ENCODE peak calls at places on chromosomes 11 and 22, in nine cellular contexts. J is stimulated activated effector memory CD8-positive, alpha-beta T cell treated with anti-CD3 and anti-CD28 coated beads, Interleukin-12 subunit alpha, Interleukin-12 subunit beta, amount 100 ng/mL, for 72 hours; P is iris pigment epithelial cell; K is lower lobe of right lung; C is CD4-positive, CD25-positive, alpha-beta regulatory T cell; X is memory B cell; W is pons; L is nucleus accumbens; V is KBM-7. D is an unnamed sample.

GRCh38 chr11:77547863-77548551 is 41.7 kb upstream of the AQP11 start:
- DNase-seq in W (peak; percentile 94), C (peak; percentile 63), J (peak; percentile 50), X (peak; percentile 23), K (no peak), V (peak; percentile 64), P (peak; percentile 73), L (peak; percentile 42), D (peak; percentile 77)

GRCh38 chr22:20094158-20094807 is 14.2 kb downstream of the DGCR8 start:
- DNase-seq in W (no peak), L (no peak), C (no peak), V (no peak), P (no peak), K (peak; percentile 37), J (no peak), X (no peak), D (no peak)

GRCh38 chr11:117610901-117611300 is 186.1 kb downstream of the DSCAML1 start:
- DNase-seq in P (no peak), X (no peak), W (peak; percentile 64), V (no peak), K (no peak), C (no peak), L (no peak), J (no peak), D (no peak)

GRCh38 chr11:19605500-19606371 is 106.9 kb upstream of the NAV2 start:
- DNase-seq in J (no peak), V (no peak), W (peak; percentile 30), X (no peak), P (no peak), C (no peak), L (no peak), K (no peak), D (peak; percentile 66)

GRCh38 chr11:77776455-77776854 is 44.1 kb downstream of the RSF1 start:
- DNase-seq in C (peak; percentile 44), X (no peak), K (no peak), V (peak; percentile 49), P (no peak), L (no peak), J (no peak), W (no peak), D (no peak)

GRCh38 chr22:16563555-16564520 is 28.8 kb downstream of the CCT8L2 start:
- DNase-seq in P (no peak), X (no peak), C (no peak), J (no peak), K (peak; percentile 42), W (no peak), L (no peak), V (no peak), D (no peak)

GRCh38 chr22:37442537-37442936 is 15.3 kb upstream of the ELFN2 start:
- DNase-seq in C (peak; percentile 46), V (peak; percentile 44), K (no peak), L (no peak), J (no peak), P (peak; percentile 68), X (no peak), W (no peak), D (peak; percentile 38)

GRCh38 chr22:36510966-36511881 is 4.4 kb upstream of the FOXRED2 start:
- DNase-seq in K (no peak), X (peak; percentile 32), C (peak; percentile 48), V (peak; percentile 72), P (peak; percentile 64), W (peak; percentile 30), J (peak; percentile 58), L (peak; percentile 35), D (peak; percentile 74)

GRCh38 chr11:131534611-131535010 is 164.2 kb downstream of the NTM start:
- DNase-seq in P (no peak), V (no peak), K (no peak), W (peak; percentile 80), X (no peak), L (peak; percentile 64), C (no peak), J (no peak), D (peak; percentile 55)

GRCh38 chr11:116732740-116733385 is 39.9 kb downstream of the BUD13 start:
- DNase-seq in K (peak; percentile 68), X (peak; percentile 61), W (no peak), J (peak; percentile 77), P (peak; percentile 69), L (peak; percentile 67), V (peak; percentile 75), C (peak; percentile 61), D (peak; percentile 78)

GRCh38 chr22:23301591-23301990 is 121.3 kb downstream of the BCR start:
- DNase-seq in J (no peak), V (no peak), C (no peak), K (peak; percentile 21), P (no peak), W (no peak), X (no peak), L (no peak), D (no peak)

GRCh38 chr11:94528551-94528950 is 15.2 kb upstream of the FUT4 start:
- DNase-seq in P (no peak), J (no peak), C (no peak), K (no peak), X (no peak), V (no peak), L (no peak), W (no peak), D (no peak)

GRCh38 chr11:910589-911030 is at the start of gene CHID1:
- DNase-seq in X (peak; percentile 85), P (peak; percentile 88), V (peak; percentile 92), J (peak; percentile 94), K (peak; percentile 90), L (peak; percentile 90), W (peak; percentile 69), C (peak; percentile 85), D (peak; percentile 94)

GRCh38 chr22:36299295-36299694 is 46.4 kb downstream of the APOL1 start:
- DNase-seq in J (no peak), V (no peak), X (no peak), P (no peak), W (no peak), C (no peak), K (no peak), L (no peak), D (no peak)

GRCh38 chr22:46908641-46909107 is 146.2 kb downstream of the TBC1D22A start:
- DNase-seq in K (no peak), X (no peak), P (no peak), V (no peak), W (no peak), L (no peak), C (no peak), J (no peak), D (no peak)

GRCh38 chr11:2990617-2991476 is 1.3 kb downstream of the NAP1L4 start:
- DNase-seq in J (peak; percentile 80), K (no peak), C (peak; percentile 68), W (no peak), X (no peak), L (no peak), V (peak; percentile 32), P (peak; percentile 16), D (peak; percentile 35)

GRCh38 chr11:72333657-72334056 is 89.7 kb upstream of the PHOX2A start:
- DNase-seq in C (peak; percentile 57), K (no peak), W (peak; percentile 15), P (peak; percentile 38), V (peak; percentile 90), X (no peak), L (peak; percentile 13), J (peak; percentile 54), D (peak; percentile 55)

GRCh38 chr11:104892723-104893511 is 5.3 kb downstream of the CASP12 start:
- DNase-seq in C (no peak), W (no peak), P (peak; percentile 78), L (no peak), X (no peak), J (no peak), V (no peak), K (no peak), D (peak; percentile 24)

GRCh38 chr11:46404476-46405017 is 13.0 kb upstream of the CHRM4 start:
- DNase-seq in V (no peak), C (no peak), W (no peak), K (no peak), J (no peak), X (no peak), L (no peak), P (no peak), D (peak; percentile 57)

GRCh38 chr11:71311176-71311925 is 59.0 kb upstream of the SHANK2 start:
- DNase-seq in L (no peak), V (no peak), C (no peak), P (no peak), W (no peak), J (no peak), X (peak; percentile 2), K (no peak), D (no peak)

GRCh38 chr11:73907191-73907590 is 30.4 kb downstream of the PAAF1 start:
- DNase-seq in K (peak; percentile 50), P (peak; percentile 70), W (peak; percentile 3), V (peak; percentile 31), J (no peak), X (no peak), L (no peak), C (no peak), D (peak; percentile 47)

GRCh38 chr11:20367313-20367948 is 3.9 kb downstream of the HTATIP2 start:
- DNase-seq in P (peak; percentile 91), X (no peak), J (peak; percentile 59), L (peak; percentile 31), V (no peak), W (peak; percentile 88), K (no peak), C (peak; percentile 68), D (peak; percentile 90)

GRCh38 chr22:29269731-29270474 is 1.8 kb downstream of the EWSR1 start:
- DNase-seq in W (peak; percentile 35), K (no peak), X (no peak), V (peak; percentile 15), P (peak; percentile 40), C (peak; percentile 35), J (no peak), L (no peak), D (peak; percentile 26)

GRCh38 chr22:23137905-23138520 is 3.8 kb downstream of the RSPH14 start:
- DNase-seq in C (peak; percentile 79), L (no peak), J (peak; percentile 73), W (peak; percentile 79), P (no peak), V (peak; percentile 89), K (no peak), X (peak; percentile 44), D (no peak)

GRCh38 chr22:27507066-27507715 is 294.4 kb downstream of the MN1 start:
- DNase-seq in K (no peak), X (no peak), J (no peak), P (no peak), W (no peak), V (no peak), C (no peak), L (no peak), D (peak; percentile 53)

GRCh38 chr11:69378303-69379141 is 84.6 kb downstream of the MYEOV start:
- DNase-seq in C (no peak), W (no peak), X (no peak), K (no peak), L (no peak), V (no peak), J (no peak), P (no peak), D (no peak)

GRCh38 chr11:40338739-40339138 is 1120.7 kb downstream of the LRRC4C start:
- DNase-seq in K (no peak), J (no peak), L (no peak), X (no peak), C (no peak), P (peak; percentile 86), W (no peak), V (no peak), D (peak; percentile 29)

GRCh38 chr11:57647960-57648776 is 1.5 kb downstream of the YPEL4 start:
- DNase-seq in X (peak; percentile 24), C (no peak), K (peak; percentile 65), L (peak; percentile 37), P (no peak), J (no peak), V (no peak), W (peak; percentile 31), D (peak; percentile 40)